ENCODE peak calls at places on chromosomes 2 and 18, in five cellular contexts. S, F, Z, Y and O are unnamed samples.

GRCh38 chr2:54666131-54666637 is 57.3 kb upstream of the EML6 start:
- DNase-seq in S (peak; percentile 48), F (no peak), Z (no peak), Y (no peak), O (no peak)

GRCh38 chr2:29323961-29324360 is 208.7 kb downstream of the CLIP4 start:
- DNase-seq in S (no peak), F (no peak), Z (no peak), Y (no peak), O (no peak)

GRCh38 chr18:32831781-32832180 is 59.0 kb upstream of the KLHL14 start:
- DNase-seq in S (no peak), F (no peak), Z (no peak), Y (no peak), O (no peak)

GRCh38 chr2:105795575-105795934 is 50.8 kb downstream of the NCK2 start:
- DNase-seq in S (no peak), F (no peak), Z (no peak), Y (no peak), O (no peak)

GRCh38 chr2:42881732-42882131 is 89.3 kb upstream of the HAAO start:
- DNase-seq in S (no peak), F (no peak), Z (no peak), Y (no peak), O (no peak)

GRCh38 chr2:47189635-47190034 is 34.5 kb upstream of the STPG4 start:
- DNase-seq in S (no peak), F (no peak), Z (no peak), Y (no peak), O (no peak)

GRCh38 chr18:79503891-79504475 is 108.3 kb downstream of the NFATC1 start:
- DNase-seq in S (no peak), F (no peak), Z (no peak), Y (no peak), O (no peak)

GRCh38 chr2:214051585-214051984 is 359.3 kb upstream of the VWC2L start:
- DNase-seq in S (no peak), F (no peak), Z (no peak), Y (no peak), O (no peak)

GRCh38 chr2:28358668-28359201 is 33.9 kb upstream of the FOSL2 start:
- DNase-seq in S (no peak), F (no peak), Z (no peak), Y (no peak), O (no peak)

GRCh38 chr2:235303499-235304291 is 190.1 kb upstream of the AGAP1 start:
- DNase-seq in S (no peak), F (no peak), Z (no peak), Y (no peak), O (no peak)

GRCh38 chr2:181393472-181393871 is 63.7 kb upstream of the ITGA4 start:
- DNase-seq in S (no peak), F (no peak), Z (no peak), Y (peak; percentile 1), O (no peak)

GRCh38 chr2:105127288-105127915 is 89.5 kb downstream of the MRPS9 start:
- DNase-seq in S (no peak), F (no peak), Z (no peak), Y (no peak), O (no peak)

GRCh38 chr18:68721681-68722583 is 7.0 kb upstream of the TMX3 start:
- DNase-seq in S (no peak), F (no peak), Z (no peak), Y (no peak), O (no peak)

GRCh38 chr2:149490296-149490695 is 97.3 kb downstream of the MMADHC start:
- DNase-seq in S (no peak), F (no peak), Z (no peak), Y (no peak), O (no peak)

GRCh38 chr18:55585586-55586521 is 2.1 kb downstream of the TCF4 start:
- DNase-seq in S (no peak), F (no peak), Z (no peak), Y (no peak), O (no peak)

GRCh38 chr2:83784920-83785319 is 674.2 kb downstream of the SUCLG1 start:
- DNase-seq in S (no peak), F (no peak), Z (no peak), Y (no peak), O (no peak)

GRCh38 chr18:27541293-27541692 is 356.2 kb upstream of the CHST9 start:
- DNase-seq in S (no peak), F (no peak), Z (no peak), Y (no peak), O (no peak)

GRCh38 chr18:45413180-45413836 is 202.0 kb upstream of the SLC14A2 start:
- DNase-seq in S (no peak), F (no peak), Z (no peak), Y (no peak), O (no peak)

GRCh38 chr2:43345391-43345813 is 119.0 kb upstream of the ZFP36L2 start:
- DNase-seq in S (no peak), F (no peak), Z (no peak), Y (no peak), O (no peak)

GRCh38 chr2:219142329-219142728 is 18.3 kb downstream of the NHEJ1 start:
- DNase-seq in S (no peak), F (peak; percentile 22), Z (no peak), Y (peak; percentile 31), O (no peak)

GRCh38 chr2:200306969-200307811 is 697 bp downstream of the SPATS2L start:
- DNase-seq in S (peak; percentile 63), F (no peak), Z (peak; percentile 32), Y (no peak), O (peak; percentile 19)

GRCh38 chr18:36296591-36297418 is 708 bp upstream of the FHOD3 start:
- DNase-seq in S (no peak), F (no peak), Z (peak; percentile 36), Y (peak; percentile 40), O (no peak)

GRCh38 chr18:62876828-62877227 is 161.5 kb downstream of the PHLPP1 start:
- DNase-seq in S (no peak), F (no peak), Z (no peak), Y (no peak), O (no peak)

DNA sequence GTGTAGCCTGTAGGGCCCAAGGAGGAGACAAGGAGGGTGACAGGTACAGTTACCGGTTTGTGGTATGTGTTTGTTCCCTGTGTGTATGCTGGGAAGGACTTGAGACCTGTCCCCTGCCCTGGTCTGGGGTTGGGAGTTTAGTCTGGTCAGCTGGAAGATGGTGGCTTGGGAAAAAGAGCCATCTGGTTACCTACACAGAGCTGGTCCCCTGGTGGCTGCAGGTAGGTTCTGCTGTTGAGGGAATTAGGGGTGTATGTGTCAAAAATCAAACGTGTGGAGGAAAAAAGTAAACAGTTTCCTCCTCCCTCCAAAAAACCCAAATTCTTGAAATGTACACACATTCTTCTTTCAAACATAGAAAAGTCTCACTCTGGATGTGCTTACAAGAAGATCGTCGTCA is 24.3 kb downstream of the PTMA start:
- DNase-seq in S (no peak), F (no peak), Z (no peak), Y (no peak), O (no peak)
- TF ChIP-seq CTCF in S (no peak), F (no peak), Z (no peak), Y (peak; percentile 43), O (no peak)

DNA sequence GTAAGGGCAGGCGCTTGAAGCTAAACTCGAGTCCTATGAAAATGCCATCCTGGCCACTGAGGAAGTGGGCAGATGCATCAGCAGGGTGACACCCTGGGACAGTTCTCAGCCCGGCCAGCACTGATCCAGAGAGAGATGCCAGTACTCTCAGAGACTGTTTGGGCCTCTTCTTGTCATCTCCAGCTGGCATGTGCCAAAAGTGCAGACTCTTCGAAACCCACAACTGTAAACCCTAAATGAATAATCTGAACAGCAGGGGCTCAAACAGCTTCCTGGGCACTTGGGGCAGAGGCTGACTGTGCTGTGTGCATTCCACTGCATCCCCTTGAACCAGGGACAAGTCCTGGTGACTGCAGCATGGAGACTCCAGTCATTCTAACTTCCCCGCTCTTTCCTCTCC is 204.2 kb upstream of the SMAD2 start:
- DNase-seq in S (no peak), F (no peak), Z (no peak), Y (no peak), O (no peak)
- H3K27me3 ChIP-seq in S (no peaks in the 10 kb centered on the region), F (no peaks in the 10 kb centered on the region), Z (no peaks in the 10 kb centered on the region), Y (no peaks in the 10 kb centered on the region), O (no peaks in the 10 kb centered on the region)

DNA sequence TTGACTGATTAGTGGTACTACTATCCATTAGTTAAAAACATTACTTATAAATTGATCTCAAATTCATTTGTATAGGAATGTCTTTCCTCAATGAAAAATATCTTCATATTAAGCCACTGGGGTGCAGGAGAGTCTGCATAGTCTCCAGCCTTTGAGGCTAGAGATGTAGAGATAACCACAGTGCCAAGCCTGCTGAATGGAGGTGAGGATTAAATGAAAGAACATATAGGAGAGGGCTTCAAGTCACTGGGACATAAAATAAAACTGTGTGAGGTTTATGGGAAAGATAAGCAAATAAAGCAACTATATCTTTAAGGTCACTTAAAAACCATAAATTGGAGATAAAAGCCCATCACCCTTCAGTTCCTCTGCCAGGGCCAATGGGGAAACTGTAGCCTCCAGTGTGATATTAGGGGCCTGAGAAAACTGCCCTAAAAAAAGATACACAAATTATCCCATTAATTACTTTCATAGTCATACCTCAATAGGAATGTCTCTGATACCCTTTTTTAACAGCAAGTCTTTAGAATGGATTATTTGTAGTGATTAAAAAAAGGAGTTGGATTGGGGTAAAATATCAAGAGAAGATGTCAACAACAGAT is 27.6 kb downstream of the GALNT3 start:
- DNase-seq in S (no peak), F (no peak), Z (no peak), Y (no peak), O (no peak)
- H3K4me3 ChIP-seq in S (no peak overlapping the region), F (no peak overlapping the region), Z (no peak overlapping the region), Y (no peak overlapping the region), O (no peak overlapping the region)

DNA sequence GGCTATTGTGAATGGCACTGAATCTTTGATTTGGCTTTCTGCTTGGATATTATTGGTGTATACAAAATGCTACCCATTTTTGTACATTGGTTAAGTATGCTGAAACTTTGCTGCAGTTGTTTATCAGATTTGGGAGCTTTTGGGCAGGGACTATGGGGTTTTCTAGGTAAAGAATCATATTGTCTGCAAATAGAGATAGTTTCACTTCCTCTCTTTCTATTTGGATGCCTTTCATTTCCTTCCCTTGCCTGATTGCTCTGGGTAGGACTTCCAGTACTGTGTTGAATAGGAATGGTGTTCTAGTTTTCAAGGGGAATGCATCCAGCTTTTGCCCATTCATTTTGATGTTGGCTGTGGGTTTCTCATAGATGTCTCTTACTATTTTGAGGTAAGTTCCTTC is 489.1 kb upstream of the LRATD1 start:
- DNase-seq in S (no peak), F (no peak), Z (no peak), Y (no peak), O (no peak)
- TF ChIP-seq CTCF in S (no peak), F (no peak), Z (no peak), Y (no peak), O (no peak)